ENCODE peak calls at places on chromosomes 13 and 19, in seven cellular contexts. U is kidney, A is skeletal muscle cell, R is epithelial cell of esophagus, B is aorta, I is mucosa of descending colon, Q is AG10803. C is an unnamed sample.

GRCh38 chr13:67299731-67300130 is 69.6 kb upstream of the PCDH9 start:
- DNase-seq in U (no peak), A (no peak), R (peak), B (no peak), I (no peak), Q (peak), C (no peak)

GRCh38 chr13:40562975-40563349 is 103.5 kb downstream of the FOXO1 start:
- DNase-seq in U (no peak), A (no peak), R (no peak), B (no peak), I (no peak), Q (no peak), C (no peak)

GRCh38 chr19:3687774-3688706 is 12.2 kb downstream of the PIP5K1C start:
- DNase-seq in U (peak), A (no peak), R (peak), B (peak), I (peak), Q (no peak), C (no peak)

GRCh38 chr19:48656840-48657474 is 11.0 kb upstream of the CA11 start:
- DNase-seq in U (no peak), A (no peak), R (peak), B (no peak), I (peak), Q (peak), C (no peak)

GRCh38 chr13:107964356-107964755 is 251.0 kb downstream of the LIG4 start:
- DNase-seq in U (no peak), A (no peak), R (no peak), B (no peak), I (no peak), Q (no peak), C (no peak)

GRCh38 chr13:74919914-74920313 is 562.1 kb downstream of the TBC1D4 start:
- DNase-seq in U (no peak), A (no peak), R (no peak), B (no peak), I (no peak), Q (no peak), C (no peak)

GRCh38 chr13:102400619-102401125 is 1.2 kb downstream of the FGF14 start:
- DNase-seq in U (peak), A (no peak), R (peak), B (peak), I (peak), Q (no peak), C (no peak)

GRCh38 chr19:3977242-3978143 is 6.6 kb upstream of the DAPK3 start:
- DNase-seq in U (peak), A (no peak), R (no peak), B (no peak), I (no peak), Q (no peak), C (peak)

GRCh38 chr19:42081584-42082258 is 5.8 kb downstream of the ZNF574 start:
- DNase-seq in U (no peak), A (no peak), R (peak), B (no peak), I (no peak), Q (peak), C (no peak)

GRCh38 chr13:30370146-30370545 is 52.1 kb upstream of the UBE2L5 start:
- DNase-seq in U (no peak), A (no peak), R (no peak), B (no peak), I (no peak), Q (no peak), C (no peak)

GRCh38 chr13:30364133-30364532 is 56.8 kb upstream of the KATNAL1 start:
- DNase-seq in U (no peak), A (no peak), R (no peak), B (no peak), I (no peak), Q (no peak), C (no peak)

GRCh38 chr13:30364876-30365275 is 57.4 kb upstream of the UBE2L5 start:
- DNase-seq in U (no peak), A (no peak), R (no peak), B (no peak), I (no peak), Q (peak), C (no peak)

GRCh38 chr13:30366083-30366482 is 56.2 kb upstream of the UBE2L5 start:
- DNase-seq in U (no peak), A (no peak), R (no peak), B (no peak), I (no peak), Q (no peak), C (no peak)

GRCh38 chr13:30367296-30367695 is 55.0 kb upstream of the UBE2L5 start:
- DNase-seq in U (no peak), A (no peak), R (no peak), B (no peak), I (no peak), Q (no peak), C (no peak)
- H3K4me3 ChIP-seq in U (no peak), A (no peak), R (no peak), B (no peak), I (no peak), Q (no peak), C (no peak)

DNA sequence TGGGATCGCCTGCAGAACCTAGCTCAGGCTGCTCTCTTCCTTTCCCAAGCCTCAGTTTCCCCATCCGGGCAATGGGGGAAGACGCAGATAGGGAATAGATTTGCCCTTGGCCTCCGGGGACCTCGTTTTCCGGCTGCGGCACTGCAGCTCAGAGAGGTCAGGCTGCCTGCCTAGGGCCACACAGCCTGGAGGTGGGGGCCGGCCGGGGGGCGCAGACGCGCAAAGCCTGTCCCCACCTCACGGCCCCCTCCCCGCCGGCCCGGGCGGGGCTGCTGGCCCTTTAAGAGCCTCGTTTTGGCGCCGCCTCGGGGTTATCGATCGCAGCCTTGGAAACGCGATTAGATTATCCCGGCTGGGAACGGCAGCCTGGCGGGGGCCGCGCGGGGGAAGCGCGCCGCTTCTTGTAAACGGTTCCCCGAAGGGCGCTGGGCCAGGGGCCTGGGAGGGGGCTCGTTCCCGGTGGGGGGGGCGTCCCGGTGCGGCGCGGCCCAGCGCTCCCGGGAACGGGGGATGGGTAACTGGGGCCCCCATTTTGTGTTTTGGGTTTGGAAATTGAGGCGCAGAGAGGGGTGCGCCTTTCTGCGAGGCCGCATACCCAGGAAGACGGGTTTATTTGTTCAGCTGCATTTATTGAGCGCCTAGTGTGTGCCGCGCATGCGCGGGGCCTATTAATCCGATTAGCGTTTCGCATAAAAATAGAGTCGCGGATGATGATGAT is 23.4 kb upstream of the TCF3 start:
- DNase-seq in U (no peak), A (no peak), R (no peak), B (no peak), I (no peak), Q (no peak), C (peak)
- H3K4me3 ChIP-seq in U (no peak), A (no peak), R (no peak), B (no peak), I (no peak), Q (no peak), C (peak)

GRCh38 chr19:7909471-7910067 is 5.1 kb upstream of the TGFBR3L start:
- DNase-seq in U (peak), A (no peak), R (no peak), B (peak), I (no peak), Q (no peak), C (no peak)
- H3K4me3 ChIP-seq in U (no peak), A (no peak), R (no peak), B (no peak), I (no peak), Q (no peak), C (no peak)

GRCh38 chr19:10110076-10110971 is 1.2 kb upstream of the P2RY11 start:
- DNase-seq in U (no peak), A (no peak), R (no peak), B (no peak), I (peak), Q (no peak), C (no peak)
- H3K4me3 ChIP-seq in U (no peak), A (no peak), R (no peak), B (no peak), I (no peak), Q (no peak), C (no peak)

GRCh38 chr19:14370169-14370998 is 10.9 kb upstream of the ADGRE5 start:
- DNase-seq in U (no peak), A (no peak), R (no peak), B (no peak), I (no peak), Q (no peak), C (peak)
- H3K4me3 ChIP-seq in U (no peak), A (no peak), R (no peak), B (no peak), I (no peak), Q (no peak), C (no peak)

GRCh38 chr13:38394777-38395504 is 45.3 kb downstream of the UFM1 start:
- DNase-seq in U (no peak), A (no peak), R (peak), B (no peak), I (no peak), Q (peak), C (peak)

GRCh38 chr13:38395505-38395803 is 45.8 kb downstream of the UFM1 start:
- DNase-seq in U (no peak), A (no peak), R (peak), B (no peak), I (no peak), Q (no peak), C (no peak)

GRCh38 chr13:38398810-38399493 is 49.3 kb downstream of the UFM1 start:
- DNase-seq in U (no peak), A (peak), R (peak), B (no peak), I (no peak), Q (peak), C (no peak)

GRCh38 chr13:38401276-38401675 is 51.6 kb downstream of the UFM1 start:
- DNase-seq in U (no peak), A (no peak), R (no peak), B (no peak), I (no peak), Q (peak), C (no peak)

DNA sequence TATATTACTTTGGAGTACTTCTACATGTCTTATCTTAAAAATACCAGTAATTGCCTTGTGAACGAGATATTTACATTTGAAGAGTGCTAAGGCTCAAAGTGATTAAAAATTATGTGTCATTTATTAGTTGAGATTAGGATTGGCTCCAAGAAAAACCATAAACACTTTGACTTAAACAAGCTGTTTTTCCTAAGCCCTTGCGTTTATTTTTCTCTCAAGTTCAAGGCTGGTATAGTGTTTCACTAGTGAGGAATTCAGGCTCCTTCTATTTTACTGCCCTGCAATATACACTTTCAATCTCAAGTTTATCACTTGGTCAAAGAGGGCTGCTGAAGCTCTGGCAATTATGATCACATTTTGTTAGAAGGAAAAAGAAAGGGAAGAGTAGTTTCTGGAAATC is 49.9 kb downstream of the UFM1 start:
- DNase-seq in U (no peak), A (no peak), R (no peak), B (no peak), I (no peak), Q (no peak), C (no peak)
- H3K4me3 ChIP-seq in U (no peak), A (no peak), R (no peak), B (no peak), I (no peak), Q (no peak), C (no peak)